ENCODE peak calls at places on chromosomes 7 and 10, in four cellular contexts. M, S, W and E are unnamed samples.

GRCh38 chr10:27611861-27612450 is 107.9 kb downstream of the RAB18 start:
- DNase-seq in M (no peak), S (no peak), W (no peak), E (no peak)

GRCh38 chr7:102913846-102914245 is 1.0 kb downstream of the LRRC17 start:
- DNase-seq in M (no peak), S (no peak), W (no peak), E (no peak)

GRCh38 chr7:81161459-81162075 is 242.7 kb upstream of the SEMA3C start:
- DNase-seq in M (no peak), S (peak), W (peak), E (peak)

GRCh38 chr7:107661081-107661864 is 645 bp downstream of the SLC26A4 start:
- DNase-seq in M (peak), S (peak), W (peak), E (no peak)

GRCh38 chr10:102227050-102227449 is 951 bp downstream of the ELOVL3 start:
- DNase-seq in M (no peak), S (no peak), W (peak), E (no peak)

GRCh38 chr7:16144361-16144760 is 277.0 kb downstream of the CRPPA start:
- DNase-seq in M (no peak), S (peak), W (no peak), E (no peak)

GRCh38 chr10:35642023-35642792 is at the start of gene FZD8:
- DNase-seq in M (peak), S (peak), W (peak), E (peak)

GRCh38 chr10:86188326-86188725 is 178.3 kb downstream of the GRID1 start:
- DNase-seq in M (no peak), S (no peak), W (no peak), E (no peak)

GRCh38 chr10:62992145-62992721 is 140.9 kb upstream of the NRBF2 start:
- DNase-seq in M (no peak), S (no peak), W (no peak), E (no peak)

GRCh38 chr7:37643876-37644275 is 39.7 kb upstream of the GPR141 start:
- DNase-seq in M (peak), S (peak), W (no peak), E (no peak)

GRCh38 chr10:78727251-78727650 is 341.5 kb upstream of the ZMIZ1 start:
- DNase-seq in M (no peak), S (no peak), W (no peak), E (no peak)

GRCh38 chr10:96831867-96832720 is at the start of gene LCOR:
- DNase-seq in M (peak), S (peak), W (peak), E (peak)

GRCh38 chr10:96829029-96829773 is 2.9 kb upstream of the LCOR start:
- DNase-seq in M (no peak), S (no peak), W (no peak), E (peak)

GRCh38 chr10:96831200-96831866 is 765 bp upstream of the LCOR start:
- DNase-seq in M (no peak), S (no peak), W (no peak), E (no peak)

GRCh38 chr10:96828609-96829008 is 3.5 kb upstream of the LCOR start:
- DNase-seq in M (no peak), S (no peak), W (no peak), E (no peak)

DNA sequence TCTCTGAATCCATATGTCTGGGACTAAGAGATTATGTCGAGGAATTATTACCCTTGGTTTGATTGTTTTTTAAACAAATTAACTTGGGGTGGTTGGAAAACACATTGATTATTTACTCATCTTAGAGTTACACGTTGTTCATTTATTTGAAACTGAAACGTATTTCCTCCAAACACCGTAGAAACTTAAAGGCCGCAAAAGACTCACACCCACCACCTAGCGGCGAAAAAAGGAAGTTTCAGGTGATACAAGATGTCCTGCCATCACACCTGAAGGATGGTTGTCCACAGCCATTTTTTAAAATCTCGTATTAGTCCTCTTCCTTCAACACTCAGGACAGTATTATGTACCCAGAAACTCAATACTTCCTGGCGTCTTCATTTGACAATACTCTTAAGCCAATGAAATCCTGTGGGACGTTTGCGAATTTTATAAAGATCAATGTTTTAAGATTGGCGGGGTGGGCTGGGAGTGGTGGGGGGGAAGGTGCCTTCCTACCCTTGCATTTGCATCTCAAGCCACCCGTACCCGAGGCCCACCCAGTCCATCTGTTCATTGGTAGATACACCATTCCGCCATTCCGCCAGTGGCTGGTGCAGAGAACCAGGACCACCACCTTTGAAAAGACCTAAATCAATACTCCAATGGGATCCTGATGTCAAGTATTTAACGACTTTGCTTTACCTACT is 1.4 kb upstream of the LCOR start:
- DNase-seq in M (peak), S (peak), W (peak), E (no peak)
- TF ChIP-seq HMGXB4 in M (no peak), S (no peak), W (no peak), E (no peak)

GRCh38 chr10:5553400-5554170 is 28.8 kb downstream of the CALML3 start:
- DNase-seq in M (peak), S (no peak), W (no peak), E (no peak)

GRCh38 chr10:5550621-5551530 is 26.1 kb downstream of the CALML3 start:
- DNase-seq in M (peak), S (no peak), W (no peak), E (no peak)

GRCh38 chr10:5552376-5553321 is 27.9 kb downstream of the CALML3 start:
- DNase-seq in M (peak), S (no peak), W (no peak), E (no peak)

GRCh38 chr10:5550250-5550545 is 25.4 kb downstream of the CALML3 start:
- DNase-seq in M (peak), S (no peak), W (no peak), E (peak)

DNA sequence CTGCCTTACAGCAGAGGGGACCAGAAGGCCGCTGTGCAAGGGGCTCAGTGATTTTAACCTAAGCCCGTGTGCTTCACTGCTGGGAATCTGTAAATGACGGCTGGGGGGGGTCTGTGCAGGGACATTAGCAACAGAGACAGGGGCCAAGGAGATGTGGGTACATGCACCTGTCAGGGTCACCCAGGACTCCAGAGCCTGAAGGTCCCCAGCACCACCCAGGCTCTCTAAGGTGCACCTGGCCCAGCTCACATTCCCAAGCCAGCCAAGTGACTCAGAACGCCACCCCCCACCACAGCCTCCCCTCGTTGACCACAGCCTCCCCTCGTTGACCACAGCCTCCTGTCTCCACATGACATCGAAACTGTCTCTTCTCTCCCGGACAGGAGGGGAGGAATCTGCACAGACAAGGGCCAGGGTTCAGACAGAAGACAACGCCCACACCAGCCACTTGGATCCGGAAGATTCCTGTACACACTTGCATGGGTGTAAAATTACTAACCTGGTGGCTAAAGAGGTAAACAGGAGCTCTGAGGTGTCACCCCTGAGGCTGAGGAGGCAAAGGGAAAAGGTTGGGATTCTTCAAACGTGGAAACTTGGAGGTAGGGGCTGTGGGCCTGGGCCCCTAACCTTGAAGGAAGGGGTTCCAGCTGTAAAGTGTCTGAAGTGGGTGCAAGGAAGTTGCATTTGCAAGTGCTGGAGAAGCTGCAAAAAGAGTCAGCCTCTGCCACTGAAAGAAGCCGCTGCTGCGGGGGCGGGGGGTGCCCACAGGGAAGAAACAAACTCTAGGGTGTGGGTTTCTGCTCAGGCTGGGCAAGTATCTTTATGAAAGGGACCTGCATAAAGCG is 27.0 kb downstream of the CALML3 start:
- DNase-seq in M (peak), S (no peak), W (no peak), E (peak)
- TF ChIP-seq HMGXB4 in M (no peak), S (no peak), W (no peak), E (no peak)

GRCh38 chr10:59229451-59229850 is 53.0 kb downstream of the PHYHIPL start:
- DNase-seq in M (no peak), S (no peak), W (no peak), E (no peak)

GRCh38 chr10:59236064-59236697 is 59.7 kb downstream of the PHYHIPL start:
- DNase-seq in M (no peak), S (no peak), W (no peak), E (no peak)

GRCh38 chr10:59234194-59234593 is 57.8 kb downstream of the PHYHIPL start:
- DNase-seq in M (no peak), S (no peak), W (no peak), E (no peak)

GRCh38 chr10:59237775-59238174 is 61.3 kb downstream of the PHYHIPL start:
- DNase-seq in M (no peak), S (no peak), W (no peak), E (no peak)

DNA sequence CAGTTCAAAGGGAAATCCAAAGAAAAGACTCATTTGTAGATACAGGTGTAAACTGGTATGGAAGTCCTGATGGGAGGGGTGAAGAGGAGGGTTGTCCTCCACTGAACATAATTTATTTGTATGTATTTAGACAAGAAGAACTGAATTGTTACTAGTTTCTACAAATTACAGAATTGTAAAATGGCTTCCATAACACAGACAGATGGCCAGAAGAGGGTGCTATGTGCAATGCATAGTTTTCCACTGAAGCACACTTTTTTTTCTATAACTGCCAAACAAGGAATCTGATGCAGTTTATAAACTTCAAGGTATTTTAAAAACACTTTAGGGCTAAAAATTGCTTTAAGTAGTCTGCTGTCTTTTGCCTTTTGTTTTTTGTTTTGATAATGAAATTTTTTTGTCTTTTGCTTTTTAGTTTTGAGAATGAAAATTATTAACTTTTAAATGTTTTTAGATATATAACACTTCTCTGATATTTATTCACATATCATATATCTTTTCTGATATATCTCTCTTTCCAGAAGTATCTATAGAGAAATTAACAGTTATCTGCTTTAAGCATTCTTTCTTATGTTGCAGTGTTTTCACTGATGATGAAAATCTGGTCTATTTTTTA is 58.5 kb downstream of the PHYHIPL start:
- DNase-seq in M (no peak), S (peak), W (no peak), E (no peak)
- TF ChIP-seq HMGXB4 in M (no peak), S (no peak), W (no peak), E (no peak)

DNA sequence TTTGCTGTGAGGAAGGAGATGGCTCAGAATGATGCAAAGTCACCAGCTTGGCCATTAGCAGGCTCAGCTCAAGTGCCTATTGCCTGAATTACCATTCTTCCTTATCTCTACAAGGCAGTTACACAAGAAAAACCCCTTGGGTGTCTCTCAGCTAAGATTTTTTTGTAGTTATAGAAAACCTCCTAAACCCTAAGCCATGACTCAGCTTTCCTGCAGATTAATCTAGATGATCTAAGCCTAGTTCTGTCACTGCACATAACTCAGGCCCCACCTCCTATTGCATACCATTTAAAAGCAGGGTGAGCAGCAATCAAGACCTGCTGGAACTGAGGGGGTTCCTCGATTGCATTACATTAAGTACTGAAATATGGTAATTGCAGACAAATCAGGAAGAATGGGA is 683.2 kb downstream of the NRG3 start:
- DNase-seq in M (no peak), S (peak), W (no peak), E (no peak)
- TF ChIP-seq HMGXB4 in M (no peak), S (no peak), W (no peak), E (no peak)